ENCODE peak calls at places on chromosomes 11 and 22, in eight cellular contexts. One of them, this sample, is unnamed.

GRCh38 chr11:106551744-106552671 is 466.3 kb downstream of the GUCY1A2 start:
- DNase-seq in GM23248: no peak
- DNase-seq in neural progenitor cell: no peak
- DNase-seq in colonic mucosa: no peak
- DNase-seq in H1: no peak
- DNase-seq in fibroblast of lung: no peak
- DNase-seq in neuronal stem cell: no peak
- DNase-seq in mesenchymal stem cell: no peak
- DNase-seq in this sample: no peak

GRCh38 chr11:32255876-32256275 is 165.0 kb downstream of the RCN1 start:
- DNase-seq in neuronal stem cell: no peak
- DNase-seq in neural progenitor cell: peak; percentile 37
- DNase-seq in fibroblast of lung: no peak
- DNase-seq in GM23248: no peak
- DNase-seq in mesenchymal stem cell: no peak
- DNase-seq in H1: no peak
- DNase-seq in colonic mucosa: no peak
- DNase-seq in this sample: no peak

GRCh38 chr11:5719703-5720495 is 16.3 kb upstream of the OR56B1 start:
- DNase-seq in H1: no peak
- DNase-seq in GM23248: peak; percentile 23
- DNase-seq in neural progenitor cell: no peak
- DNase-seq in neuronal stem cell: no peak
- DNase-seq in fibroblast of lung: peak; percentile 17
- DNase-seq in mesenchymal stem cell: peak; percentile 19
- DNase-seq in colonic mucosa: no peak
- DNase-seq in this sample: no peak

GRCh38 chr11:74735566-74735965 is 4.3 kb upstream of the CHRDL2 start:
- DNase-seq in H1: no peak
- DNase-seq in fibroblast of lung: no peak
- DNase-seq in mesenchymal stem cell: no peak
- DNase-seq in neural progenitor cell: no peak
- DNase-seq in neuronal stem cell: no peak
- DNase-seq in colonic mucosa: no peak
- DNase-seq in GM23248: no peak
- DNase-seq in this sample: no peak

GRCh38 chr22:23240639-23241389 is 60.5 kb downstream of the BCR start:
- DNase-seq in neuronal stem cell: no peak
- DNase-seq in colonic mucosa: no peak
- DNase-seq in mesenchymal stem cell: no peak
- DNase-seq in GM23248: peak; percentile 24
- DNase-seq in H1: no peak
- DNase-seq in fibroblast of lung: no peak
- DNase-seq in neural progenitor cell: peak; percentile 50
- DNase-seq in this sample: no peak

GRCh38 chr22:18985761-18986160 is 49.7 kb upstream of the PRODH start:
- DNase-seq in neural progenitor cell: no peak
- DNase-seq in H1: no peak
- DNase-seq in mesenchymal stem cell: no peak
- DNase-seq in GM23248: no peak
- DNase-seq in fibroblast of lung: no peak
- DNase-seq in neuronal stem cell: no peak
- DNase-seq in colonic mucosa: no peak
- DNase-seq in this sample: no peak

GRCh38 chr22:48951836-48952235 is 875.8 kb downstream of the BRD1 start:
- DNase-seq in fibroblast of lung: no peak
- DNase-seq in GM23248: no peak
- DNase-seq in neural progenitor cell: no peak
- DNase-seq in neuronal stem cell: no peak
- DNase-seq in colonic mucosa: no peak
- DNase-seq in H1: peak; percentile 20
- DNase-seq in mesenchymal stem cell: no peak
- DNase-seq in this sample: no peak

GRCh38 chr22:32475428-32476010 is 908 bp downstream of the FBXO7 start:
- DNase-seq in neuronal stem cell: peak; percentile 12
- DNase-seq in fibroblast of lung: peak; percentile 51
- DNase-seq in mesenchymal stem cell: no peak
- DNase-seq in H1: peak; percentile 45
- DNase-seq in neural progenitor cell: peak; percentile 60
- DNase-seq in colonic mucosa: peak; percentile 59
- DNase-seq in GM23248: peak; percentile 78
- DNase-seq in this sample: no peak

GRCh38 chr11:116035972-116036371 is 531.8 kb upstream of the CADM1 start:
- DNase-seq in fibroblast of lung: no peak
- DNase-seq in H1: no peak
- DNase-seq in GM23248: no peak
- DNase-seq in neuronal stem cell: no peak
- DNase-seq in mesenchymal stem cell: no peak
- DNase-seq in neural progenitor cell: no peak
- DNase-seq in colonic mucosa: no peak
- DNase-seq in this sample: no peak

GRCh38 chr22:42976131-42976530 is 38.8 kb downstream of the PACSIN2 start:
- DNase-seq in neural progenitor cell: no peak
- DNase-seq in neuronal stem cell: no peak
- DNase-seq in GM23248: no peak
- DNase-seq in mesenchymal stem cell: no peak
- DNase-seq in fibroblast of lung: no peak
- DNase-seq in H1: no peak
- DNase-seq in colonic mucosa: peak; percentile 69
- DNase-seq in this sample: no peak

GRCh38 chr11:116078101-116078561 is 573.9 kb upstream of the CADM1 start:
- DNase-seq in colonic mucosa: no peak
- DNase-seq in neuronal stem cell: peak; percentile 27
- DNase-seq in neural progenitor cell: peak; percentile 80
- DNase-seq in H1: no peak
- DNase-seq in mesenchymal stem cell: peak; percentile 3
- DNase-seq in fibroblast of lung: peak; percentile 11
- DNase-seq in GM23248: no peak
- DNase-seq in this sample: no peak

GRCh38 chr11:128689946-128690745 is 3.7 kb upstream of the FLI1 start:
- DNase-seq in neuronal stem cell: no peak
- DNase-seq in mesenchymal stem cell: peak; percentile 32
- DNase-seq in fibroblast of lung: no peak
- DNase-seq in GM23248: peak; percentile 65
- DNase-seq in neural progenitor cell: peak; percentile 54
- DNase-seq in colonic mucosa: no peak
- DNase-seq in H1: peak; percentile 58
- DNase-seq in this sample: no peak

GRCh38 chr11:76668362-76669155 is 2.0 kb downstream of the LRRC32 start:
- DNase-seq in mesenchymal stem cell: no peak
- DNase-seq in H1: no peak
- DNase-seq in GM23248: no peak
- DNase-seq in neuronal stem cell: no peak
- DNase-seq in neural progenitor cell: no peak
- DNase-seq in fibroblast of lung: no peak
- DNase-seq in colonic mucosa: no peak
- DNase-seq in this sample: no peak

GRCh38 chr11:1557904-1558831 is 13.9 kb downstream of the DUSP8 start:
- DNase-seq in fibroblast of lung: peak; percentile 82
- DNase-seq in H1: no peak
- DNase-seq in neuronal stem cell: no peak
- DNase-seq in GM23248: peak; percentile 91
- DNase-seq in neural progenitor cell: no peak
- DNase-seq in colonic mucosa: peak; percentile 83
- DNase-seq in mesenchymal stem cell: peak; percentile 53
- DNase-seq in this sample: no peak

GRCh38 chr11:108620958-108621772 is 27.6 kb upstream of the EXPH5 start:
- DNase-seq in neuronal stem cell: no peak
- DNase-seq in colonic mucosa: no peak
- DNase-seq in GM23248: peak; percentile 34
- DNase-seq in mesenchymal stem cell: peak; percentile 24
- DNase-seq in neural progenitor cell: no peak
- DNase-seq in H1: no peak
- DNase-seq in fibroblast of lung: peak; percentile 34
- DNase-seq in this sample: no peak

GRCh38 chr11:110297726-110298297 is 1.4 kb upstream of the RDX start:
- DNase-seq in GM23248: peak; percentile 40
- DNase-seq in H1: no peak
- DNase-seq in colonic mucosa: no peak
- DNase-seq in fibroblast of lung: no peak
- DNase-seq in neural progenitor cell: no peak
- DNase-seq in mesenchymal stem cell: no peak
- DNase-seq in neuronal stem cell: no peak
- DNase-seq in this sample: no peak

DNA sequence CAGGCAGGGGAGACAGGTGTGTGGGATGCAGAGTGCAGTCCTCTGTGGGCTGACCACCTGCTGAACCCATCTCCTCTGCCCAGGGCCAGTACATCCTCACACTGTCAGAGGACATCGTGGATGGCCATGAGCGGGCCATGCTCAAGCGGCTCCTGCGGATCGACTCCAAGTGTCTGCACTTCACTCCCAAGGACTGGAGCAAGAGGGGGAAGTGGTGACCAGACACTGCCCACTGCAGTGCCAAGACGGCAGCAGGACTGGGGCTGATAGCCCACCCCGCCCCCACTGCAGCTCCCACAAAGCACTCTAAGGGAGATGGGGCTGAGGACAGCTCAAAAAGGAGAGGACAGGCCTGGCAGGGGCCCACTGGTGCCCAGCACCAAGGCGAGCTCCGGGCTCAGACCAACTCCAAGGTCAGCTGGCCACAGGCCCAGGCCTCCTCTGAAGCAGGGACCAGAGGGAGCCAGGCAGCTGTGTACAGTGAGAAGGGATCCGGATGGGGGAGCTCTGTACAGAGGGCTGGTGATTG is 1.6 kb downstream of the RNASEH2C start:
- DNase-seq in H1: no peak
- DNase-seq in colonic mucosa: no peak
- DNase-seq in GM23248: peak; percentile 48
- DNase-seq in fibroblast of lung: peak; percentile 20
- DNase-seq in mesenchymal stem cell: no peak
- DNase-seq in neuronal stem cell: no peak
- DNase-seq in neural progenitor cell: no peak
- DNase-seq in this sample: no peak
- H3K27ac ChIP-seq in H1: no peak overlapping the region
- H3K27ac ChIP-seq in colonic mucosa: no peak overlapping the region
- H3K27ac ChIP-seq in GM23248: peak overlapping the region; percentile 62
- H3K27ac ChIP-seq in fibroblast of lung: no peak overlapping the region
- H3K27ac ChIP-seq in mesenchymal stem cell: no peak overlapping the region
- H3K27ac ChIP-seq in neuronal stem cell: no peak overlapping the region
- H3K27ac ChIP-seq in neural progenitor cell: no peak overlapping the region
- H3K27ac ChIP-seq in this sample: no peak overlapping the region

DNA sequence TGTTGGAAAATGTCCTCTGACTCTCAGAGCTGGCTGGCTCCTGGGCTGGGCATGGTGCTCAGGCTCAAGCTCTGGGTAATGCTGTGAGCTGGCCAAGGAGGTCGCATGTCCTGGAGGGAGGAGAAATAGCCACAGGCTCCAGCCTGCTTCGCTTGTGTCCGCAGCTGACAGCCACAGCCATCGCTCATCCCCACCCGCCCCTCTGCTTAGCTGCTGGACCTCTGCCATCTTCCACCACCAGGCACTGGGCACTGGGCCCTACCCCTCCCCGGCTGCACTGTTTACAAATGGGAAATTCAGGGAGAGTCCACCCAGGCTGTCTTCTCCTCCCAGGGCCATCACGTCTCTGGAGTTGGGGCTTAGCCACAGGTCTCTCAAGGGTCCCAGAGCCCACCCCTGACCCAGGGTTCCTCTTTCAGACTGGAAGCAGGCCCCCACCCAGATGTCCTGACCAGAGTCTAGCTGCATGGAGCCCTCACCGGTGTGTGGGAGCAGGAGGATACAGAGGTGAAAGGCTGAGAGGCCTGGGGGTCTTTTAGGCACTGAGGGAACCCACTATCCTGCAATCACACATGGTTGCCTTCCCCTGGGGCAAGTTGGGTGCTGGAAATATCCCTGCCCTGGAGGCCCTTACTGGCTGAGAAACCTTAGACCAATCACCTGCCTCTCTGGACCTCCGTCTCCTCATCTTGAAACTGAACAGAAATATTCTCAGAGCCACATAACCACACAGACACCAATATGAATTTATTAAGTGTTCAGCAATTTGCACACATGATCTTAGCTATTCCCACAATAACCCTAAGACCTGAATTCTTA is 62.7 kb downstream of the CD82 start:
- DNase-seq in H1: no peak
- DNase-seq in neuronal stem cell: no peak
- DNase-seq in GM23248: peak; percentile 50
- DNase-seq in fibroblast of lung: peak; percentile 72
- DNase-seq in neural progenitor cell: no peak
- DNase-seq in mesenchymal stem cell: peak; percentile 39
- DNase-seq in colonic mucosa: peak; percentile 60
- DNase-seq in this sample: no peak
- H3K9ac ChIP-seq in H1: no peak overlapping the region
- H3K9ac ChIP-seq in neuronal stem cell: no peak overlapping the region
- H3K9ac ChIP-seq in GM23248: no peak overlapping the region
- H3K9ac ChIP-seq in fibroblast of lung: no peak overlapping the region
- H3K9ac ChIP-seq in neural progenitor cell: no peak overlapping the region
- H3K9ac ChIP-seq in mesenchymal stem cell: no peak overlapping the region
- H3K9ac ChIP-seq in colonic mucosa: no peak overlapping the region
- H3K9ac ChIP-seq in this sample: no peak overlapping the region

DNA sequence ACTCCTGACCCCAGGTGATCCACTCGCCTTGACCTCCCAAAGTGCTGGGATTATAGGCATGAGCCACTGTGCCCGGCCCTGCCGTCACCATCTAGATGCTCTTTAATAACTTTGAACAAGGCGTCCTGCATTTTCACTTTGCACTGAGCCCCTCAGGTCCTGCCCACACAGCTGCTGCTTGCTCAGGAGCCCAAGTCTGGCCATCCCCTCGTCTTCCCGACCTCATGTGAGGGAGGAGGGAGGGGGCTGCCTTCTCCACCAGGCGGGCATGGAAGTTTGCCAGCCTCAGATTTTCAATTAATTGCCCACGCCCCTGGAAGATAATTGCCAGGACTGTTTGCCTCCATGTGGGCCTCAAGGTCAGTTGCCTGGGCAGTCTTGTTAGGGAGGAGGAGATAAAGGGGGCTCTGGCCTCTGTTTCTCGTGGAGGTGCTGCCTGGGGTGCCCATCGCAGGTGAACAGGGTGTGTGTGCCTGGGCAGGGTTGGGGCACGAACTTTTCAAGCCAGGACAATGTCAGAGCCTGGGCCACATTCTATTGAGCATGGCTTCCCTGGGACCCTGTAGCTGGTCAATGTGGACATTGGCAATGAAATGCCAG is 27.9 kb upstream of the MYEOV start:
- DNase-seq in mesenchymal stem cell: no peak
- DNase-seq in fibroblast of lung: no peak
- DNase-seq in GM23248: no peak
- DNase-seq in colonic mucosa: no peak
- DNase-seq in neuronal stem cell: no peak
- DNase-seq in H1: no peak
- DNase-seq in neural progenitor cell: no peak
- DNase-seq in this sample: no peak
- H3K27ac ChIP-seq in mesenchymal stem cell: no peak overlapping the region
- H3K27ac ChIP-seq in fibroblast of lung: no peak overlapping the region
- H3K27ac ChIP-seq in GM23248: no peak overlapping the region
- H3K27ac ChIP-seq in colonic mucosa: no peak overlapping the region
- H3K27ac ChIP-seq in neuronal stem cell: no peak overlapping the region
- H3K27ac ChIP-seq in H1: no peak overlapping the region
- H3K27ac ChIP-seq in neural progenitor cell: no peak overlapping the region
- H3K27ac ChIP-seq in this sample: no peak overlapping the region

GRCh38 chr11:64132388-64132771 is 33.5 kb downstream of the MACROD1 start:
- DNase-seq in fibroblast of lung: no peak
- DNase-seq in GM23248: no peak
- DNase-seq in neuronal stem cell: no peak
- DNase-seq in mesenchymal stem cell: no peak
- DNase-seq in neural progenitor cell: no peak
- DNase-seq in colonic mucosa: no peak
- DNase-seq in H1: no peak
- DNase-seq in this sample: no peak
- H3K9ac ChIP-seq in fibroblast of lung: no peak overlapping the region
- H3K9ac ChIP-seq in GM23248: no peak overlapping the region
- H3K9ac ChIP-seq in neuronal stem cell: peak overlapping the region; percentile 38
- H3K9ac ChIP-seq in mesenchymal stem cell: no peak overlapping the region
- H3K9ac ChIP-seq in neural progenitor cell: no peak overlapping the region
- H3K9ac ChIP-seq in colonic mucosa: no peak overlapping the region
- H3K9ac ChIP-seq in H1: no peak overlapping the region
- H3K9ac ChIP-seq in this sample: no peak overlapping the region